ENCODE peak calls at places on chromosomes 16 and 17, in four cellular contexts. C is tibial nerve, V is transverse colon, F is sigmoid colon. X is an unnamed sample.
A peak's percentile ranks its signal among the peaks of the same experiment; 100 is the strongest.

GRCh38 chr16:87178977-87179376 is 138.2 kb downstream of the C16orf95 start:
- DNase-seq in C (no peak), V (no peak), F (no peak), X (no peak)

GRCh38 chr17:28712705-28713415 is 1.2 kb upstream of the PROCA1 start:
- DNase-seq in C (no peak), V (no peak), F (no peak), X (no peak)

GRCh38 chr16:9061358-9061813 is 30.1 kb upstream of the HAPSTR1 start:
- DNase-seq in C (no peak), V (peak; percentile 15), F (no peak), X (no peak)

GRCh38 chr17:64497565-64498035 is 746 bp upstream of the POLG2 start:
- DNase-seq in C (no peak), V (no peak), F (no peak), X (no peak)

GRCh38 chr17:74532115-74532514 is 840 bp upstream of the CD300LB start:
- DNase-seq in C (peak; percentile 48), V (peak; percentile 43), F (peak; percentile 71), X (peak; percentile 68)

GRCh38 chr16:10511829-10512228 is 68.6 kb downstream of the EMP2 start:
- DNase-seq in C (no peak), V (no peak), F (no peak), X (no peak)

GRCh38 chr16:47460301-47460754 is 535 bp downstream of the ITFG1 start:
- DNase-seq in C (no peak), V (no peak), F (no peak), X (no peak)

GRCh38 chr17:34556384-34556783 is 23.0 kb upstream of the TMEM132E start:
- DNase-seq in C (no peak), V (no peak), F (no peak), X (no peak)

GRCh38 chr16:2474877-2475412 is at the start of gene TBC1D24:
- DNase-seq in C (peak; percentile 71), V (peak; percentile 90), F (peak; percentile 92), X (no peak)

GRCh38 chr17:4509402-4509801 is 10.7 kb downstream of the SPNS2 start:
- DNase-seq in C (no peak), V (no peak), F (peak; percentile 54), X (no peak)

GRCh38 chr17:78896091-78896833 is 6.7 kb downstream of the CEP295NL start:
- DNase-seq in C (peak; percentile 43), V (no peak), F (peak; percentile 77), X (no peak)

GRCh38 chr16:49599281-49599680 is 225.7 kb downstream of the C16orf78 start:
- DNase-seq in C (no peak), V (no peak), F (peak; percentile 13), X (no peak)

GRCh38 chr17:2562162-2562858 is 31.1 kb upstream of the PAFAH1B1 start:
- DNase-seq in C (no peak), V (no peak), F (no peak), X (no peak)

GRCh38 chr16:85005278-85006069 is 5.9 kb downstream of the ZDHHC7 start:
- DNase-seq in C (peak; percentile 67), V (no peak), F (peak; percentile 90), X (no peak)

GRCh38 chr16:88821168-88821850 is 9.6 kb upstream of the APRT start:
- DNase-seq in C (no peak), V (no peak), F (no peak), X (no peak)

GRCh38 chr17:29291163-29291752 is 2.7 kb downstream of the NUFIP2 start:
- DNase-seq in C (peak; percentile 57), V (no peak), F (no peak), X (no peak)

GRCh38 chr16:10090816-10091215 is 91.4 kb downstream of the GRIN2A start:
- DNase-seq in C (no peak), V (no peak), F (no peak), X (no peak)

GRCh38 chr17:57966875-57967274 is 11.7 kb upstream of the CUEDC1 start:
- DNase-seq in C (no peak), V (no peak), F (no peak), X (peak; percentile 28)

GRCh38 chr17:41913798-41914197 is 5.0 kb downstream of the ACLY start:
- DNase-seq in C (no peak), V (no peak), F (no peak), X (no peak)
- H3K36me3 ChIP-seq in C (peaks cover 13% of the 10 kb centered on the region), V (no peaks in the 10 kb centered on the region), F (peaks cover 20% of the 10 kb centered on the region), X (peaks cover 49% of the 10 kb centered on the region)

GRCh38 chr17:47237841-47238240 is 15.8 kb upstream of the ITGB3 start:
- DNase-seq in C (no peak), V (no peak), F (no peak), X (no peak)

GRCh38 chr17:47238321-47239010 is 15.2 kb upstream of the ITGB3 start:
- DNase-seq in C (no peak), V (no peak), F (no peak), X (no peak)

GRCh38 chr17:47240375-47240764 is 13.3 kb upstream of the ITGB3 start:
- DNase-seq in C (no peak), V (no peak), F (no peak), X (no peak)

GRCh38 chr17:47240806-47241205 is 12.8 kb upstream of the ITGB3 start:
- DNase-seq in C (no peak), V (no peak), F (no peak), X (no peak)

DNA sequence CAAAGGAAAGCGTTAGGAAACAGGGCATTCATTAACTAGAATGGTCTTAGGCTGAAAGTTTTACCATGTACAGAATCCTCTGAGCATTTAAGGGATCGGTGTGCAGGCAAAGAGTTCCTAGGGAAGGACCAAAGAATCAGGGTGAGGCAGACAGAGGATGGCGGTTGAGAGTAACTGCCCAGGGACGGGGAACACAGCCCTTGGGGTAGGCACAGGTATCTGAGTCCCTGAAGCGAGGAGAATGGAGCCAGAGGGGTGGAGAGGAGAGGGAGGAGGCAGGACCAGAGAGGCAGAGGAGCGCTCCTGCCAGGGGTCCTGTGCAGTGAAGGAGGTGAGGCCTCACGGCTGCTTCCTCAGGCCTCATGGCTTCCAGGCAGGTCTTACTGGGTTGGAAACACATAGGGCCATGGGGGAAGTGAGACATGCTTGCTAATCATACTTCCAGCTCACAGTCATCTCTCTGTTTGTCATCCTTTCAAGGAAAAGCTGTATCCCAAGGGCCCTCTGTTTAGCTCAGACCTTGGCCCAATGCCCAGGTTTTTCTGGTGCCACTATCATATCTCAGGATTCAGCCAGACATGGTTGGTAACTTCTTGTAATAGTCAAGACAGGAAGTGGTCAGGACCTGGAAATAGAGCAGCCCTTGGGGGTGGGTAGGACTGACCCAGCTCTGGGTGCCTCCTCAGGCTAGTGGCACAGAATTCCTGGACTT is 13.8 kb upstream of the ITGB3 start:
- DNase-seq in C (peak; percentile 89), V (peak; percentile 60), F (peak; percentile 89), X (peak; percentile 89)
- TF ChIP-seq EP300 in C (peak; percentile 56), V (no peak), F (no peak), X (no peak)

GRCh38 chr17:39765159-39765558 is 27.4 kb downstream of the GRB7 start:
- DNase-seq in C (no peak), V (no peak), F (no peak), X (no peak)
- H3K27me3 ChIP-seq in C (peaks cover 17% of the 10 kb centered on the region), V (peaks cover 8% of the 10 kb centered on the region), F (no peaks in the 10 kb centered on the region), X (peaks cover 20% of the 10 kb centered on the region)

DNA sequence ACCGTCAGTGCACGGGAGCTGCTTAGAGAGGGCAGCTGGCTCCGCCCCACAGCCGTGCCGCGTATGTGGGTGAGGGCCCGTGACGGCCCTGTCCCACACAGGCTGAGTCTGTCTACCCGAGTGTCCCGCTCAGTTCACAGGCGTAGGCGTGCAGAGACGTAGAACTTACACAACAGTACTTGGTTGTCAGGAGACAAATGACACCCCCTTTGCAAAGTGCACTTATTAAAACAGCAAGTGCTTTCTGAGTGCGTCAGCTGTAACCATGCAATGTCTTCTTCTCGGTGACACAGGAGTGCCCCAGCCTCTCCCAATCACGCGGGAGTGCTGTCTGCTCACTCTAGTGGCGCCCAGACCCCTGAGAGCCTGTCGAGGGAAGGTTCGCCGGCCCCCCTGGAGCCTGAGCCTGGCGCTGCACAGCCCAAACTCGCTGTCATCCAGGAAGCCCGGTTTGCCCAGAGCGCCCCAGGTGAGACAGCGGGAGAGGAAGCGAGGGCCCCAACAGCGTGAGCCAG is 64.2 kb downstream of the FOXK2 start:
- DNase-seq in C (no peak), V (no peak), F (no peak), X (no peak)
- H3K36me3 ChIP-seq in C (no peaks in the 10 kb centered on the region), V (peaks cover 3% of the 10 kb centered on the region), F (peaks cover 13% of the 10 kb centered on the region), X (peaks cover 63% of the 10 kb centered on the region)

GRCh38 chr17:63475491-63476412 is 1.1 kb upstream of the ACE start:
- DNase-seq in C (no peak), V (no peak), F (no peak), X (no peak)
- TF ChIP-seq EP300 in C (no peak), V (no peak), F (no peak), X (no peak)

X was measured in suprapubic skin.